ENCODE peak calls at places on chromosomes 4 and X, in four cellular contexts. One of them, this sample, is unnamed.
A peak's percentile ranks its signal among the peaks of the same experiment; 100 is the strongest.

GRCh38 chrX:16743604-16744325 is 24.4 kb downstream of the SYAP1 start:
- DNase-seq in H1: no peak
- DNase-seq in H9: no peak
- DNase-seq in IMR-90: peak; percentile 92
- DNase-seq in this sample: no peak

GRCh38 chrX:108000751-108001150 is 18.6 kb upstream of the TEX13B start:
- DNase-seq in H1: no peak
- DNase-seq in H9: no peak
- DNase-seq in IMR-90: no peak
- DNase-seq in this sample: no peak

GRCh38 chr4:150818129-150818528 is 197.0 kb downstream of the LRBA start:
- DNase-seq in H1: no peak
- DNase-seq in H9: no peak
- DNase-seq in IMR-90: no peak
- DNase-seq in this sample: no peak

GRCh38 chrX:100410083-100410590 is at the start of gene PCDH19:
- DNase-seq in H1: peak; percentile 60
- DNase-seq in H9: peak; percentile 86
- DNase-seq in IMR-90: peak; percentile 17
- DNase-seq in this sample: peak; percentile 78

GRCh38 chrX:68936608-68937007 is 107.8 kb downstream of the EFNB1 start:
- DNase-seq in H1: no peak
- DNase-seq in H9: no peak
- DNase-seq in IMR-90: peak; percentile 92
- DNase-seq in this sample: no peak

GRCh38 chr4:106898621-106899230 is 137.4 kb downstream of the DKK2 start:
- DNase-seq in H1: peak; percentile 50
- DNase-seq in H9: peak; percentile 27
- DNase-seq in IMR-90: peak; percentile 53
- DNase-seq in this sample: peak; percentile 58

GRCh38 chr4:184395451-184395917 is 78.9 kb downstream of the IRF2 start:
- DNase-seq in H1: no peak
- DNase-seq in H9: no peak
- DNase-seq in IMR-90: no peak
- DNase-seq in this sample: no peak

GRCh38 chrX:34879361-34879760 is 63.2 kb upstream of the FAM47B start:
- DNase-seq in H1: no peak
- DNase-seq in H9: no peak
- DNase-seq in IMR-90: peak; percentile 11
- DNase-seq in this sample: no peak

GRCh38 chr4:166493828-166494432 is 620.9 kb downstream of the TLL1 start:
- DNase-seq in H1: no peak
- DNase-seq in H9: no peak
- DNase-seq in IMR-90: no peak
- DNase-seq in this sample: peak; percentile 21

GRCh38 chrX:86806786-86807185 is 658.5 kb downstream of the DACH2 start:
- DNase-seq in H1: no peak
- DNase-seq in H9: peak; percentile 28
- DNase-seq in IMR-90: peak; percentile 3
- DNase-seq in this sample: peak; percentile 66

GRCh38 chrX:40434443-40434842 is 146.3 kb upstream of the ATP6AP2 start:
- DNase-seq in H1: no peak
- DNase-seq in H9: no peak
- DNase-seq in IMR-90: no peak
- DNase-seq in this sample: no peak

GRCh38 chr4:127604949-127605709 is 27.6 kb upstream of the INTU start:
- DNase-seq in H1: peak; percentile 61
- DNase-seq in H9: peak; percentile 94
- DNase-seq in IMR-90: peak; percentile 48
- DNase-seq in this sample: peak; percentile 83

GRCh38 chr4:122045533-122045932 is 93.7 kb upstream of the TRPC3 start:
- DNase-seq in H1: no peak
- DNase-seq in H9: no peak
- DNase-seq in IMR-90: peak; percentile 96
- DNase-seq in this sample: no peak

GRCh38 chr4:85548841-85549240 is 73.9 kb downstream of the ARHGAP24 start:
- DNase-seq in H1: no peak
- DNase-seq in H9: no peak
- DNase-seq in IMR-90: no peak
- DNase-seq in this sample: no peak

GRCh38 chr4:174764105-174764729 is 64.8 kb downstream of the GLRA3 start:
- DNase-seq in H1: no peak
- DNase-seq in H9: no peak
- DNase-seq in IMR-90: peak; percentile 40
- DNase-seq in this sample: peak; percentile 60

GRCh38 chr4:61517144-61517543 is 317.0 kb downstream of the ADGRL3 start:
- DNase-seq in H1: peak; percentile 83
- DNase-seq in H9: peak; percentile 90
- DNase-seq in IMR-90: no peak
- DNase-seq in this sample: peak; percentile 92
- H3K56ac ChIP-seq in H1: no peak overlapping the region
- H3K56ac ChIP-seq in H9: no peak overlapping the region
- H3K56ac ChIP-seq in IMR-90: no peak overlapping the region
- H3K56ac ChIP-seq in this sample: peak overlapping the region; percentile 67

DNA sequence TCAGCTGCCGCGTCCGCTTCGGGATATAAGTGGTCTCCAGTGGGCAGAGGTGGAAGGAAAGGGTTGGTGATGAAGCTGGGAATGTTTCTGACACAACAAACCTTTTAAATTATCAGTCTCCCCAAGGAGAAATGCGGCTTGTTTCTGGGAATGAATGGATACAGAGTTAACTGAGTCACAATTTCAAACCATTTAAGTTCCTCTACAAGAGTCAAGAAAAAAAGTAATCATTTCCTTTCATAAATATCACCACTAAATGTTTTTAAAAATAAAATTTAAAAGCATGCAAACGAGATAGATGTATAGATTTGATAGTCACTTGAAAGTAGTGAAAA is 1.4 kb downstream of the GASK1B start:
- DNase-seq in H1: no peak
- DNase-seq in H9: no peak
- DNase-seq in IMR-90: no peak
- DNase-seq in this sample: no peak
- H3K56ac ChIP-seq in H1: no peak overlapping the region
- H3K56ac ChIP-seq in H9: no peak overlapping the region
- H3K56ac ChIP-seq in IMR-90: no peak overlapping the region
- H3K56ac ChIP-seq in this sample: no peak overlapping the region

GRCh38 chr4:76453232-76453631 is 18.2 kb downstream of the SHROOM3 start:
- DNase-seq in H1: no peak
- DNase-seq in H9: no peak
- DNase-seq in IMR-90: no peak
- DNase-seq in this sample: no peak
- H3K56ac ChIP-seq in H1: no peak overlapping the region
- H3K56ac ChIP-seq in H9: no peak overlapping the region
- H3K56ac ChIP-seq in IMR-90: no peak overlapping the region
- H3K56ac ChIP-seq in this sample: no peak overlapping the region

GRCh38 chr4:6620891-6621555 is 19.5 kb upstream of the MRFAP1 start:
- DNase-seq in H1: no peak
- DNase-seq in H9: no peak
- DNase-seq in IMR-90: no peak
- DNase-seq in this sample: peak; percentile 7
- H3K56ac ChIP-seq in H1: no peak overlapping the region
- H3K56ac ChIP-seq in H9: no peak overlapping the region
- H3K56ac ChIP-seq in IMR-90: no peak overlapping the region
- H3K56ac ChIP-seq in this sample: no peak overlapping the region

GRCh38 chr4:24373662-24374061 is 210.7 kb downstream of the DHX15 start:
- DNase-seq in H1: no peak
- DNase-seq in H9: no peak
- DNase-seq in IMR-90: no peak
- DNase-seq in this sample: no peak
- H3K56ac ChIP-seq in H1: no peak overlapping the region
- H3K56ac ChIP-seq in H9: no peak overlapping the region
- H3K56ac ChIP-seq in IMR-90: no peak overlapping the region
- H3K56ac ChIP-seq in this sample: no peak overlapping the region

GRCh38 chrX:75963774-75964173 is 178.7 kb upstream of the MAGEE2 start:
- DNase-seq in H1: no peak
- DNase-seq in H9: no peak
- DNase-seq in IMR-90: no peak
- DNase-seq in this sample: no peak
- H3K56ac ChIP-seq in H1: no peak overlapping the region
- H3K56ac ChIP-seq in H9: no peak overlapping the region
- H3K56ac ChIP-seq in IMR-90: no peak overlapping the region
- H3K56ac ChIP-seq in this sample: no peak overlapping the region

DNA sequence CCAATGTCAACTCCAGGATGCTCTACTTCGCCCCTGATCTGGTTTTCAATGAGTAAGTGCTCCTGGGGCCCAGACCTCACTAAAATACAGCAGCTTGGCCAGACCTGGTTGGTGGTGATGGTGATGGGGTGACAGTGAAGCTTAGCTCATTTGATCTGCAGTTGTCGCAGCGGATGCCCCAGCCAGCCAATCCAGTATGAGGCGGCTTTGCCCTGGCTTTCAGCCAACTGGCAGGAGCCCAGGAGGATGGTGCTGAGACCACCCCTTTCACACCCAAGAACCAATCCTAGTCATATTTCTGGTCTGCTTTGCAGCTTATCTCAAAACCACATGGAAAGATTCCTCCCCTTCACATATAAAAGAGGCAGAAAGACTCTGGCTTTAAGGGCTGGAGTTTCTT is 173.8 kb downstream of the AR start:
- DNase-seq in H1: no peak
- DNase-seq in H9: no peak
- DNase-seq in IMR-90: no peak
- DNase-seq in this sample: no peak
- H3K56ac ChIP-seq in H1: no peak overlapping the region
- H3K56ac ChIP-seq in H9: no peak overlapping the region
- H3K56ac ChIP-seq in IMR-90: no peak overlapping the region
- H3K56ac ChIP-seq in this sample: no peak overlapping the region

GRCh38 chrX:46236411-46236810 is 308.8 kb downstream of the ZNF674 start:
- DNase-seq in H1: no peak
- DNase-seq in H9: no peak
- DNase-seq in IMR-90: no peak
- DNase-seq in this sample: no peak

GRCh38 chrX:46235778-46236177 is 309.4 kb downstream of the ZNF674 start:
- DNase-seq in H1: no peak
- DNase-seq in H9: no peak
- DNase-seq in IMR-90: no peak
- DNase-seq in this sample: no peak
- H3K56ac ChIP-seq in H1: no peak overlapping the region
- H3K56ac ChIP-seq in H9: no peak overlapping the region
- H3K56ac ChIP-seq in IMR-90: no peak overlapping the region
- H3K56ac ChIP-seq in this sample: no peak overlapping the region

DNA sequence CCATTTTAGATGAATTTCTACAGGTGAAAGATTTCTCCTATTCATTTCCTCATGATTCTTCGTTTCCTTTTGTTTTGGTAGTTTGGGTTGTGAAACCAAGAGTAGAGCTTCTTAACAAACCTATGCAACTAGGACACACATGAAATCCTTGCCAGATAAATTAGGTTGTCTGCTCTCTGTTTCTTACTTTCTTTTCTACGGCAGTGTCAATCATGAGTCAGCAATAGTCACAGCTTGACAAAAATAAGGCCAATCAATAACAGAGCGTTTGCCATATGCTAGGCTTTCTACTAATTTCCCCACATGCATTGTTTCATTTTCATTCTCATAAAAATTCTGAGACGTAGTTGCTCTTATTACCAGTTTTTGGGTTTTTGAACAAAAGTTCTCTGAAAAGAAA is 20.3 kb downstream of the CLRN2 start:
- DNase-seq in H1: no peak
- DNase-seq in H9: no peak
- DNase-seq in IMR-90: no peak
- DNase-seq in this sample: no peak
- H3K56ac ChIP-seq in H1: no peak overlapping the region
- H3K56ac ChIP-seq in H9: no peak overlapping the region
- H3K56ac ChIP-seq in IMR-90: no peak overlapping the region
- H3K56ac ChIP-seq in this sample: no peak overlapping the region